ENCODE peak calls at places on chromosomes 3 and 15, in five cellular contexts. T is GM03348; I is heart left ventricle; L is activated CD4-positive, alpha-beta T cell treated with anti-CD3 and anti-CD28 coated beads, Interleukin-2, amount 10 ng/mL, durations not matched to agents 7 days and 5 days; Q is NCI-H748 treated with DMSO at 0.1 percent for 48 hours. V is an unnamed sample.

GRCh38 chr15:67783303-67783702 is 42.0 kb upstream of the SKOR1 start:
- DNase-seq in T (no peak), I (no peak), L (peak), Q (no peak), V (no peak)

GRCh38 chr3:39499651-39500273 is 32.3 kb downstream of the MOBP start:
- DNase-seq in T (no peak), I (no peak), L (no peak), Q (no peak), V (no peak)

GRCh38 chr3:47455806-47456452 is 19.8 kb downstream of the SCAP start:
- DNase-seq in T (no peak), I (no peak), L (no peak), Q (no peak), V (no peak)

GRCh38 chr3:143002083-143002712 is 828 bp downstream of the U2SURP start:
- DNase-seq in T (peak), I (no peak), L (peak), Q (no peak), V (peak)

GRCh38 chr3:157360044-157360443 is 76.6 kb upstream of the PTX3 start:
- DNase-seq in T (peak), I (no peak), L (no peak), Q (no peak), V (no peak)

GRCh38 chr15:38535451-38536200 is 29.0 kb downstream of the RASGRP1 start:
- DNase-seq in T (no peak), I (no peak), L (no peak), Q (no peak), V (no peak)

GRCh38 chr3:170154569-170155143 is 26.9 kb downstream of the PHC3 start:
- DNase-seq in T (no peak), I (no peak), L (no peak), Q (no peak), V (no peak)

GRCh38 chr3:128551872-128552271 is 58.9 kb upstream of the GATA2 start:
- DNase-seq in T (no peak), I (no peak), L (no peak), Q (no peak), V (no peak)

GRCh38 chr3:150797155-150797554 is 34.2 kb upstream of the SIAH2 start:
- DNase-seq in T (no peak), I (no peak), L (no peak), Q (no peak), V (no peak)

GRCh38 chr3:107063351-107063750 is 313.9 kb upstream of the CCDC54 start:
- DNase-seq in T (no peak), I (no peak), L (no peak), Q (no peak), V (no peak)

GRCh38 chr3:18237251-18238005 is 187.7 kb downstream of the SATB1 start:
- DNase-seq in T (peak), I (peak), L (no peak), Q (no peak), V (no peak)

GRCh38 chr3:184240384-184241140 is 8.2 kb downstream of the ALG3 start:
- DNase-seq in T (peak), I (no peak), L (peak), Q (no peak), V (no peak)

GRCh38 chr3:130377960-130378676 is 32.6 kb downstream of the COL6A5 start:
- DNase-seq in T (no peak), I (no peak), L (no peak), Q (no peak), V (no peak)

GRCh38 chr3:139797724-139798343 is 120.1 kb upstream of the NMNAT3 start:
- DNase-seq in T (no peak), I (peak), L (peak), Q (no peak), V (no peak)

GRCh38 chr3:33372218-33373081 is 67.8 kb downstream of the UBP1 start:
- DNase-seq in T (peak), I (no peak), L (peak), Q (peak), V (peak)

GRCh38 chr3:5709704-5710103 is 522.2 kb downstream of the EDEM1 start:
- DNase-seq in T (no peak), I (no peak), L (no peak), Q (no peak), V (no peak)

GRCh38 chr15:93479679-93480078 is 390.7 kb upstream of the RGMA start:
- DNase-seq in T (no peak), I (peak), L (no peak), Q (no peak), V (no peak)

GRCh38 chr3:146384786-146385185 is 84.6 kb downstream of the PLSCR2 start:
- DNase-seq in T (no peak), I (no peak), L (no peak), Q (no peak), V (no peak)

GRCh38 chr3:143035466-143036214 is 34.3 kb downstream of the U2SURP start:
- DNase-seq in T (no peak), I (no peak), L (no peak), Q (no peak), V (no peak)

GRCh38 chr15:51227967-51228783 is 110.2 kb downstream of the CYP19A1 start:
- DNase-seq in T (peak), I (peak), L (peak), Q (no peak), V (no peak)

GRCh38 chr15:40904552-40905201 is 10.4 kb downstream of the VPS18 start:
- DNase-seq in T (no peak), I (no peak), L (no peak), Q (no peak), V (no peak)

GRCh38 chr15:80176443-80176842 is 23.6 kb downstream of the FAH start:
- DNase-seq in T (no peak), I (no peak), L (no peak), Q (no peak), V (no peak)

GRCh38 chr3:55180936-55181535 is 253.2 kb upstream of the LRTM1 start:
- DNase-seq in T (peak), I (no peak), L (peak), Q (peak), V (no peak)

GRCh38 chr15:70074380-70074779 is 23.3 kb downstream of the TLE3 start:
- DNase-seq in T (no peak), I (no peak), L (no peak), Q (no peak), V (no peak)

GRCh38 chr15:68492855-68493254 is 60.9 kb upstream of the ITGA11 start:
- DNase-seq in T (peak), I (peak), L (no peak), Q (no peak), V (no peak)

GRCh38 chr3:116340680-116341216 is 104.5 kb downstream of the LSAMP start:
- DNase-seq in T (peak), I (no peak), L (no peak), Q (no peak), V (no peak)

GRCh38 chr3:36193448-36193847 is 186.9 kb upstream of the STAC start:
- DNase-seq in T (no peak), I (no peak), L (no peak), Q (no peak), V (no peak)

GRCh38 chr3:47664519-47664918 is 85.9 kb upstream of the CSPG5 start:
- DNase-seq in T (peak), I (no peak), L (no peak), Q (no peak), V (no peak)

GRCh38 chr15:35692256-35692867 is 146.4 kb upstream of the DPH6 start:
- DNase-seq in T (no peak), I (no peak), L (no peak), Q (no peak), V (no peak)

GRCh38 chr3:157127831-157128767 is 31.8 kb downstream of the CCNL1 start:
- DNase-seq in T (peak), I (peak), L (peak), Q (no peak), V (no peak)

GRCh38 chr3:110519066-110519465 is 552.5 kb upstream of the NECTIN3 start:
- DNase-seq in T (no peak), I (no peak), L (no peak), Q (no peak), V (no peak)

GRCh38 chr3:27312044-27312668 is 57.0 kb downstream of the NEK10 start:
- DNase-seq in T (peak), I (no peak), L (peak), Q (peak), V (peak)

GRCh38 chr15:67690936-67691335 is 134.4 kb upstream of the SKOR1 start:
- DNase-seq in T (no peak), I (no peak), L (no peak), Q (peak), V (no peak)

GRCh38 chr3:76664816-76665215 is 375.1 kb upstream of the ROBO2 start:
- DNase-seq in T (no peak), I (no peak), L (no peak), Q (no peak), V (no peak)

GRCh38 chr3:116299646-116300081 is 145.6 kb downstream of the LSAMP start:
- DNase-seq in T (no peak), I (no peak), L (no peak), Q (no peak), V (no peak)

GRCh38 chr15:50881121-50882048 is 27.1 kb upstream of the AP4E1 start:
- DNase-seq in T (no peak), I (no peak), L (no peak), Q (no peak), V (no peak)

GRCh38 chr15:25250906-25251622 is 187.8 kb downstream of the UBE3A start:
- DNase-seq in T (peak), I (no peak), L (no peak), Q (no peak), V (no peak)

V was measured in COR-L47.